ENCODE peak calls at places on chromosomes 2 and 18, in ten cellular contexts. One of them, this sample, is unnamed.

GRCh38 chr2:120893874-120894584 is 158.4 kb downstream of the GLI2 start:
- DNase-seq in occipital lobe: no peak
- DNase-seq in T-cell: no peak
- DNase-seq in HT-29: no peak
- DNase-seq in HCEC 1CT: no peak
- DNase-seq in NCI-H1092 treated with DMSO at 0.1 percent for 48 hours: no peak
- DNase-seq in cardiac muscle cell: peak
- DNase-seq in CD8-positive, alpha-beta T cell: no peak
- DNase-seq in NCI-H1694: no peak
- DNase-seq in astrocyte of the spinal cord: no peak
- DNase-seq in this sample: no peak

GRCh38 chr2:137675584-137676327 is 288.5 kb upstream of the HNMT start:
- DNase-seq in occipital lobe: no peak
- DNase-seq in T-cell: no peak
- DNase-seq in HT-29: peak
- DNase-seq in HCEC 1CT: no peak
- DNase-seq in NCI-H1092 treated with DMSO at 0.1 percent for 48 hours: no peak
- DNase-seq in cardiac muscle cell: no peak
- DNase-seq in CD8-positive, alpha-beta T cell: no peak
- DNase-seq in NCI-H1694: peak
- DNase-seq in astrocyte of the spinal cord: no peak
- DNase-seq in this sample: no peak

GRCh38 chr2:29443627-29444026 is 328.4 kb downstream of the CLIP4 start:
- DNase-seq in occipital lobe: no peak
- DNase-seq in T-cell: no peak
- DNase-seq in HT-29: no peak
- DNase-seq in HCEC 1CT: no peak
- DNase-seq in NCI-H1092 treated with DMSO at 0.1 percent for 48 hours: peak
- DNase-seq in cardiac muscle cell: peak
- DNase-seq in CD8-positive, alpha-beta T cell: no peak
- DNase-seq in NCI-H1694: no peak
- DNase-seq in astrocyte of the spinal cord: no peak
- DNase-seq in this sample: no peak

GRCh38 chr18:49570836-49571235 is 9.0 kb downstream of the LIPG start:
- DNase-seq in occipital lobe: no peak
- DNase-seq in T-cell: no peak
- DNase-seq in HT-29: no peak
- DNase-seq in HCEC 1CT: no peak
- DNase-seq in NCI-H1092 treated with DMSO at 0.1 percent for 48 hours: no peak
- DNase-seq in cardiac muscle cell: no peak
- DNase-seq in CD8-positive, alpha-beta T cell: no peak
- DNase-seq in NCI-H1694: no peak
- DNase-seq in astrocyte of the spinal cord: no peak
- DNase-seq in this sample: no peak

GRCh38 chr2:223598994-223599645 is 3.0 kb downstream of the SCG2 start:
- DNase-seq in occipital lobe: no peak
- DNase-seq in T-cell: no peak
- DNase-seq in HT-29: no peak
- DNase-seq in HCEC 1CT: peak
- DNase-seq in NCI-H1092 treated with DMSO at 0.1 percent for 48 hours: peak
- DNase-seq in cardiac muscle cell: no peak
- DNase-seq in CD8-positive, alpha-beta T cell: no peak
- DNase-seq in NCI-H1694: peak
- DNase-seq in astrocyte of the spinal cord: peak
- DNase-seq in this sample: no peak

GRCh38 chr2:241775223-241776177 is 1.1 kb upstream of the GAL3ST2 start:
- DNase-seq in occipital lobe: no peak
- DNase-seq in T-cell: no peak
- DNase-seq in HT-29: no peak
- DNase-seq in HCEC 1CT: no peak
- DNase-seq in NCI-H1092 treated with DMSO at 0.1 percent for 48 hours: no peak
- DNase-seq in cardiac muscle cell: no peak
- DNase-seq in CD8-positive, alpha-beta T cell: no peak
- DNase-seq in NCI-H1694: no peak
- DNase-seq in astrocyte of the spinal cord: no peak
- DNase-seq in this sample: no peak

GRCh38 chr2:48126180-48126579 is 219.9 kb upstream of the FBXO11 start:
- DNase-seq in occipital lobe: peak
- DNase-seq in T-cell: no peak
- DNase-seq in HT-29: no peak
- DNase-seq in HCEC 1CT: no peak
- DNase-seq in NCI-H1092 treated with DMSO at 0.1 percent for 48 hours: no peak
- DNase-seq in cardiac muscle cell: no peak
- DNase-seq in CD8-positive, alpha-beta T cell: no peak
- DNase-seq in NCI-H1694: no peak
- DNase-seq in astrocyte of the spinal cord: no peak
- DNase-seq in this sample: no peak

GRCh38 chr2:71646028-71646427 is 192.7 kb downstream of the DYSF start:
- DNase-seq in occipital lobe: no peak
- DNase-seq in T-cell: no peak
- DNase-seq in HT-29: no peak
- DNase-seq in HCEC 1CT: no peak
- DNase-seq in NCI-H1092 treated with DMSO at 0.1 percent for 48 hours: no peak
- DNase-seq in cardiac muscle cell: no peak
- DNase-seq in CD8-positive, alpha-beta T cell: no peak
- DNase-seq in NCI-H1694: no peak
- DNase-seq in astrocyte of the spinal cord: peak
- DNase-seq in this sample: no peak

GRCh38 chr2:104944495-104944894 is 90.6 kb downstream of the POU3F3 start:
- DNase-seq in occipital lobe: no peak
- DNase-seq in T-cell: no peak
- DNase-seq in HT-29: peak
- DNase-seq in HCEC 1CT: no peak
- DNase-seq in NCI-H1092 treated with DMSO at 0.1 percent for 48 hours: peak
- DNase-seq in cardiac muscle cell: peak
- DNase-seq in CD8-positive, alpha-beta T cell: no peak
- DNase-seq in NCI-H1694: no peak
- DNase-seq in astrocyte of the spinal cord: peak
- DNase-seq in this sample: no peak

GRCh38 chr2:227164745-227165350 is 424 bp downstream of the COL4A3 start:
- DNase-seq in occipital lobe: no peak
- DNase-seq in T-cell: no peak
- DNase-seq in HT-29: no peak
- DNase-seq in HCEC 1CT: no peak
- DNase-seq in NCI-H1092 treated with DMSO at 0.1 percent for 48 hours: no peak
- DNase-seq in cardiac muscle cell: no peak
- DNase-seq in CD8-positive, alpha-beta T cell: no peak
- DNase-seq in NCI-H1694: no peak
- DNase-seq in astrocyte of the spinal cord: no peak
- DNase-seq in this sample: no peak

GRCh38 chr2:40448476-40449079 is 3.3 kb downstream of the SLC8A1 start:
- DNase-seq in occipital lobe: no peak
- DNase-seq in T-cell: no peak
- DNase-seq in HT-29: peak
- DNase-seq in HCEC 1CT: peak
- DNase-seq in NCI-H1092 treated with DMSO at 0.1 percent for 48 hours: peak
- DNase-seq in cardiac muscle cell: peak
- DNase-seq in CD8-positive, alpha-beta T cell: no peak
- DNase-seq in NCI-H1694: peak
- DNase-seq in astrocyte of the spinal cord: no peak
- DNase-seq in this sample: no peak

GRCh38 chr2:205288681-205289080 is 393.6 kb upstream of the NRP2 start:
- DNase-seq in occipital lobe: no peak
- DNase-seq in T-cell: no peak
- DNase-seq in HT-29: no peak
- DNase-seq in HCEC 1CT: no peak
- DNase-seq in NCI-H1092 treated with DMSO at 0.1 percent for 48 hours: no peak
- DNase-seq in cardiac muscle cell: no peak
- DNase-seq in CD8-positive, alpha-beta T cell: no peak
- DNase-seq in NCI-H1694: no peak
- DNase-seq in astrocyte of the spinal cord: no peak
- DNase-seq in this sample: no peak

GRCh38 chr18:57776354-57776753 is 26.8 kb downstream of the ATP8B1 start:
- DNase-seq in occipital lobe: no peak
- DNase-seq in T-cell: no peak
- DNase-seq in HT-29: no peak
- DNase-seq in HCEC 1CT: no peak
- DNase-seq in NCI-H1092 treated with DMSO at 0.1 percent for 48 hours: no peak
- DNase-seq in cardiac muscle cell: no peak
- DNase-seq in CD8-positive, alpha-beta T cell: no peak
- DNase-seq in NCI-H1694: no peak
- DNase-seq in astrocyte of the spinal cord: no peak
- DNase-seq in this sample: no peak

GRCh38 chr2:139389391-139389790 is 609.2 kb upstream of the NXPH2 start:
- DNase-seq in occipital lobe: no peak
- DNase-seq in T-cell: no peak
- DNase-seq in HT-29: no peak
- DNase-seq in HCEC 1CT: no peak
- DNase-seq in NCI-H1092 treated with DMSO at 0.1 percent for 48 hours: no peak
- DNase-seq in cardiac muscle cell: peak
- DNase-seq in CD8-positive, alpha-beta T cell: no peak
- DNase-seq in NCI-H1694: no peak
- DNase-seq in astrocyte of the spinal cord: no peak
- DNase-seq in this sample: no peak

GRCh38 chr2:238458641-238459040 is 31.9 kb downstream of the ASB1 start:
- DNase-seq in occipital lobe: no peak
- DNase-seq in T-cell: no peak
- DNase-seq in HT-29: no peak
- DNase-seq in HCEC 1CT: no peak
- DNase-seq in NCI-H1092 treated with DMSO at 0.1 percent for 48 hours: no peak
- DNase-seq in cardiac muscle cell: no peak
- DNase-seq in CD8-positive, alpha-beta T cell: no peak
- DNase-seq in NCI-H1694: no peak
- DNase-seq in astrocyte of the spinal cord: peak
- DNase-seq in this sample: no peak

GRCh38 chr2:96856776-96857673 is 791 bp downstream of the ANKRD39 start:
- DNase-seq in occipital lobe: no peak
- DNase-seq in T-cell: no peak
- DNase-seq in HT-29: peak
- DNase-seq in HCEC 1CT: no peak
- DNase-seq in NCI-H1092 treated with DMSO at 0.1 percent for 48 hours: peak
- DNase-seq in cardiac muscle cell: peak
- DNase-seq in CD8-positive, alpha-beta T cell: no peak
- DNase-seq in NCI-H1694: no peak
- DNase-seq in astrocyte of the spinal cord: no peak
- DNase-seq in this sample: no peak

This sample was measured in activated T-helper 2 cell treated with anti-CD3 and anti-CD28 coated beads, Interferon-gamma antibody, Interleukin-2, Interleukin-4, amounts not matched to agents 10 μg/mL and 5 μg/mL and 100 μg/mL, durations not matched to agents 14 hours and 24 hours and 36 hours.